ENCODE peak calls at places on chromosomes 12 and 14, in ten cellular contexts. V, G, K, D, E, J, M, S, P and H are unnamed samples.

GRCh38 chr12:79408665-79409064 is 282.1 kb downstream of the PAWR start:
- DNase-seq in V (no peak), G (no peak), K (no peak), D (no peak), E (no peak), J (no peak), M (no peak), S (peak), P (no peak), H (no peak)

GRCh38 chr12:27436029-27436428 is 10.5 kb upstream of the SMCO2 start:
- DNase-seq in V (no peak), G (no peak), K (no peak), D (no peak), E (no peak), J (no peak), M (no peak), S (no peak), P (no peak), H (no peak)

GRCh38 chr12:71371132-71371531 is 68.5 kb upstream of the LGR5 start:
- DNase-seq in V (no peak), G (no peak), K (no peak), D (no peak), E (no peak), J (peak), M (no peak), S (peak), P (peak), H (no peak)

GRCh38 chr14:87989613-87990299 is 3.2 kb downstream of the GALC start:
- DNase-seq in V (no peak), G (no peak), K (no peak), D (no peak), E (no peak), J (no peak), M (no peak), S (no peak), P (no peak), H (no peak)

GRCh38 chr12:91565246-91565645 is 382.6 kb upstream of the DCN start:
- DNase-seq in V (no peak), G (no peak), K (no peak), D (no peak), E (no peak), J (peak), M (no peak), S (peak), P (peak), H (no peak)

GRCh38 chr14:23661542-23661941 is 25.4 kb downstream of the DHRS2 start:
- DNase-seq in V (no peak), G (no peak), K (no peak), D (no peak), E (no peak), J (no peak), M (no peak), S (no peak), P (no peak), H (no peak)

GRCh38 chr14:91493169-91493568 is 16.9 kb downstream of the PPP4R3A start:
- DNase-seq in V (no peak), G (no peak), K (no peak), D (no peak), E (no peak), J (peak), M (no peak), S (no peak), P (no peak), H (no peak)

GRCh38 chr14:104604461-104605449 is at the start of gene TMEM179:
- DNase-seq in V (peak), G (no peak), K (no peak), D (no peak), E (no peak), J (peak), M (no peak), S (peak), P (no peak), H (no peak)

GRCh38 chr12:24856541-24856940 is 92.4 kb downstream of the BCAT1 start:
- DNase-seq in V (no peak), G (no peak), K (no peak), D (no peak), E (no peak), J (no peak), M (no peak), S (no peak), P (no peak), H (no peak)

GRCh38 chr14:69636051-69636639 is 24.7 kb downstream of the SUSD6 start:
- DNase-seq in V (no peak), G (no peak), K (no peak), D (peak), E (no peak), J (no peak), M (no peak), S (no peak), P (no peak), H (no peak)

GRCh38 chr14:51776102-51776894 is 84.1 kb upstream of the GNG2 start:
- DNase-seq in V (no peak), G (no peak), K (peak), D (peak), E (no peak), J (peak), M (peak), S (peak), P (peak), H (peak)

GRCh38 chr12:94173660-94174265 is 25.4 kb downstream of the PLXNC1 start:
- DNase-seq in V (no peak), G (peak), K (no peak), D (peak), E (no peak), J (no peak), M (no peak), S (no peak), P (no peak), H (no peak)

GRCh38 chr14:54777395-54777794 is 125.2 kb downstream of the GCH1 start:
- DNase-seq in V (no peak), G (no peak), K (no peak), D (no peak), E (no peak), J (no peak), M (no peak), S (no peak), P (no peak), H (no peak)

GRCh38 chr14:20873370-20874177 is 17.6 kb upstream of the RNASE3 start:
- DNase-seq in V (peak), G (peak), K (peak), D (peak), E (peak), J (peak), M (no peak), S (peak), P (peak), H (no peak)

GRCh38 chr14:59583755-59584154 is 7.1 kb upstream of the CCDC175 start:
- DNase-seq in V (no peak), G (no peak), K (peak), D (no peak), E (no peak), J (peak), M (no peak), S (peak), P (no peak), H (no peak)

GRCh38 chr14:50321009-50321660 is 9.0 kb downstream of the DMAC2L start:
- DNase-seq in V (no peak), G (peak), K (peak), D (peak), E (peak), J (peak), M (peak), S (peak), P (peak), H (peak)

GRCh38 chr12:11695321-11695720 is 45.8 kb downstream of the ETV6 start:
- DNase-seq in V (no peak), G (no peak), K (no peak), D (no peak), E (no peak), J (peak), M (no peak), S (peak), P (no peak), H (no peak)

GRCh38 chr12:89707992-89708792 is 446 bp downstream of the ATP2B1 start:
- DNase-seq in V (peak), G (peak), K (peak), D (peak), E (peak), J (peak), M (peak), S (peak), P (peak), H (no peak)

GRCh38 chr12:128872303-128872702 is 19.0 kb downstream of the GLT1D1 start:
- DNase-seq in V (no peak), G (no peak), K (no peak), D (no peak), E (no peak), J (no peak), M (no peak), S (no peak), P (no peak), H (no peak)

GRCh38 chr12:127125607-127126259 is 1141.2 kb upstream of the TMEM132C start:
- DNase-seq in V (no peak), G (no peak), K (no peak), D (no peak), E (no peak), J (peak), M (peak), S (peak), P (no peak), H (no peak)

GRCh38 chr14:92215579-92215978 is 93.8 kb downstream of the CPSF2 start:
- DNase-seq in V (no peak), G (no peak), K (no peak), D (no peak), E (no peak), J (no peak), M (no peak), S (no peak), P (no peak), H (no peak)

GRCh38 chr14:67940894-67941455 is 121.4 kb downstream of the RAD51B start:
- DNase-seq in V (no peak), G (no peak), K (no peak), D (no peak), E (no peak), J (peak), M (peak), S (peak), P (peak), H (peak)

GRCh38 chr14:62532186-62532585 is 513.1 kb downstream of the KCNH5 start:
- DNase-seq in V (no peak), G (no peak), K (no peak), D (no peak), E (no peak), J (no peak), M (no peak), S (peak), P (no peak), H (no peak)

GRCh38 chr14:79137836-79138235 is 967.7 kb downstream of the NRXN3 start:
- DNase-seq in V (no peak), G (no peak), K (no peak), D (no peak), E (no peak), J (no peak), M (no peak), S (no peak), P (no peak), H (no peak)

GRCh38 chr12:95949801-95950206 is 6.7 kb downstream of the AMDHD1 start:
- DNase-seq in V (no peak), G (no peak), K (no peak), D (no peak), E (no peak), J (no peak), M (no peak), S (no peak), P (no peak), H (no peak)

GRCh38 chr14:52241102-52241793 is 26.2 kb upstream of the PTGDR start:
- DNase-seq in V (no peak), G (no peak), K (no peak), D (no peak), E (no peak), J (peak), M (peak), S (peak), P (no peak), H (peak)

GRCh38 chr12:114668151-114668891 is 15.7 kb downstream of the TBX3 start:
- DNase-seq in V (peak), G (no peak), K (peak), D (no peak), E (no peak), J (peak), M (peak), S (peak), P (no peak), H (no peak)

GRCh38 chr12:6792522-6793201 is 3.3 kb downstream of the CD4 start:
- DNase-seq in V (peak), G (no peak), K (no peak), D (no peak), E (peak), J (peak), M (no peak), S (peak), P (peak), H (no peak)

GRCh38 chr12:22668441-22668840 is 43.5 kb downstream of the ETNK1 start:
- DNase-seq in V (peak), G (no peak), K (no peak), D (no peak), E (no peak), J (no peak), M (no peak), S (no peak), P (no peak), H (no peak)

GRCh38 chr12:78239566-78239965 is 408.9 kb downstream of the NAV3 start:
- DNase-seq in V (no peak), G (no peak), K (no peak), D (no peak), E (no peak), J (no peak), M (no peak), S (no peak), P (no peak), H (no peak)

GRCh38 chr12:27869567-27869966 is 89.5 kb upstream of the MANSC4 start:
- DNase-seq in V (no peak), G (no peak), K (peak), D (no peak), E (no peak), J (peak), M (no peak), S (no peak), P (no peak), H (no peak)

GRCh38 chr12:1350934-1351240 is 243.5 kb downstream of the FBXL14 start:
- DNase-seq in V (no peak), G (no peak), K (no peak), D (no peak), E (no peak), J (no peak), M (no peak), S (peak), P (peak), H (no peak)

GRCh38 chr12:1350055-1350933 is 244.1 kb downstream of the FBXL14 start:
- DNase-seq in V (no peak), G (no peak), K (no peak), D (no peak), E (no peak), J (peak), M (peak), S (peak), P (peak), H (peak)

GRCh38 chr12:1347294-1347693 is 247.1 kb downstream of the FBXL14 start:
- DNase-seq in V (no peak), G (no peak), K (no peak), D (no peak), E (no peak), J (no peak), M (no peak), S (no peak), P (no peak), H (no peak)

GRCh38 chr12:1348606-1349005 is 245.8 kb downstream of the FBXL14 start:
- DNase-seq in V (no peak), G (no peak), K (no peak), D (no peak), E (no peak), J (no peak), M (no peak), S (peak), P (no peak), H (no peak)

DNA sequence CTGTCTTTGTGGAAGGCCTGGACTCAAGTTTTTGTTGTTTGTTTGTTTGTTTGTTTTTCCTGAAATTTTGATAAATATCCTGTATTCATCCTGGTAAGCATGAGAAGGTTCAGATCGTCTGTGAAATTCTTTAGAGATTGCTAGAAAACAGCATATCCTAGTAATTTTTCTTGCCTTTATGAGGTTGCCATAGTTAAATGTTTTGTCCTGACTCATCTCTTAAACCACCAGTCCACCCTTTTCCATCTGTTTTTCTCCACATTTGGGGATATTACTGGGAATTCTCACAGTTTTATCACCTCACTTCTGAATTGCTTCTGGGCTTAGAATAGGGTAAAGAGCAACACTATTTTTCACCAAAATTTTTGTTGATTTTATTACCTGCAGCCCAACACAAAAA is 248.3 kb downstream of the FBXL14 start:
- DNase-seq in V (no peak), G (no peak), K (no peak), D (no peak), E (no peak), J (no peak), M (no peak), S (peak), P (no peak), H (no peak)
- H3K4me3 ChIP-seq in V (no peak), G (no peak), K (no peak), D (no peak), E (no peak), J (no peak), M (no peak), S (no peak), P (no peak), H (no peak)

GRCh38 chr12:19191089-19191488 is 61.6 kb downstream of the PLEKHA5 start:
- DNase-seq in V (no peak), G (no peak), K (no peak), D (no peak), E (no peak), J (no peak), M (no peak), S (no peak), P (no peak), H (no peak)
- H3K27ac ChIP-seq in V (no peak), G (no peak), K (peak), D (no peak), E (no peak), J (peak), M (no peak), S (no peak), P (no peak), H (no peak)

GRCh38 chr14:22535916-22536315 is 53.1 kb downstream of the DAD1 start:
- DNase-seq in V (no peak), G (no peak), K (no peak), D (no peak), E (no peak), J (no peak), M (no peak), S (no peak), P (no peak), H (no peak)
- H3K4me3 ChIP-seq in V (no peak), G (no peak), K (no peak), D (no peak), E (no peak), J (no peak), M (no peak), S (no peak), P (no peak), H (no peak)

DNA sequence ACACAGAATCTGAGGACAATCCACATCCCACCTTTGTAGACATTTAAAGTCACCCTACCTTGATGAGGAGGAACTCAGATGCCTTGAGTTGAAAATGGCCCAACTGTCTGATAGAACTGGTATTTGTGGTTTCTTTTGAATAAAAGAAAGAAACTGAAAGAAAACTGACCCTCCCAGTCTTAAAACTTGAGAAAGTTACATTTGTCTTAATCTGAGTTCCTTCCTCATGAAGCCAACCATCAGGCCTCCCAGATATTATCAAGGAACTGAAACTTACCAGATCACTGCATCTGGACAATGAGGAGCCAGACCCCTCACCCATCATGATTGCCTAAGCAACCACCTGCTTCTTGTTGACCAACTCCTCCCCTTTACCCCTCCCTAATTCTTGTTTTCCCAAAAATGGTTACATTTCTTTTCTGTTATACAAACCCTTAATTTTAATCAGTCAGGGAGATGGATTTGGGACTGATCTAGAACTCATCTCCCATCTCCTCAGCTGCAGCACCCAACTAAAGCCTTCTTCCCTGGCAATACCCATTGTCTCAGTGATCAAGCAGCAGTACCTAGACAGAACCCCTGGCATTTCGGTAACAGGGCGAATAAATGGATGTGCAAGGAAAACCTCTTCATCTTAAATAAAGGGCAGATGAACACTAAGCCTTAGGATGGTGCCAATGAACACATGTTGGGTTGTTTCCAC is 72.0 kb upstream of the RESF1 start:
- DNase-seq in V (no peak), G (peak), K (no peak), D (peak), E (no peak), J (no peak), M (no peak), S (no peak), P (no peak), H (no peak)
- H3K27ac ChIP-seq in V (peak), G (peak), K (no peak), D (peak), E (no peak), J (no peak), M (no peak), S (no peak), P (no peak), H (no peak)

GRCh38 chr14:61322011-61322798 is 826 bp downstream of the PRKCH start:
- DNase-seq in V (peak), G (no peak), K (peak), D (no peak), E (peak), J (no peak), M (no peak), S (no peak), P (no peak), H (no peak)

GRCh38 chr14:61321385-61322010 is at the start of gene PRKCH:
- DNase-seq in V (peak), G (peak), K (peak), D (no peak), E (peak), J (peak), M (peak), S (peak), P (no peak), H (no peak)

GRCh38 chr14:61319706-61320105 is 1.7 kb upstream of the PRKCH start:
- DNase-seq in V (no peak), G (no peak), K (no peak), D (no peak), E (no peak), J (no peak), M (no peak), S (no peak), P (no peak), H (no peak)

GRCh38 chr14:61319086-61319485 is 2.3 kb upstream of the PRKCH start:
- DNase-seq in V (no peak), G (no peak), K (no peak), D (no peak), E (no peak), J (no peak), M (no peak), S (no peak), P (no peak), H (no peak)

GRCh38 chr14:61320806-61321384 is 484 bp upstream of the PRKCH start:
- DNase-seq in V (no peak), G (no peak), K (no peak), D (no peak), E (peak), J (no peak), M (no peak), S (no peak), P (no peak), H (no peak)
- H3K4me3 ChIP-seq in V (peak), G (peak), K (peak), D (no peak), E (peak), J (peak), M (peak), S (peak), P (no peak), H (peak)

GRCh38 chr14:90295870-90296516 is 35.7 kb downstream of the NRDE2 start:
- DNase-seq in V (no peak), G (no peak), K (no peak), D (no peak), E (no peak), J (peak), M (no peak), S (peak), P (no peak), H (no peak)
- H3K27ac ChIP-seq in V (no peak), G (no peak), K (no peak), D (no peak), E (no peak), J (no peak), M (no peak), S (no peak), P (no peak), H (no peak)